ENCODE peak calls at places on chromosomes 3 and 15, in seven cellular contexts. H is HT1080, J is T-cell, R is T-helper 1 cell, S is H54, O is fibroblast of the conjunctiva, U is right cardiac atrium. P is an unnamed sample.

GRCh38 chr3:97949743-97950142 is 22.5 kb downstream of the RIOX2 start:
- DNase-seq in H (no peak), J (no peak), S (no peak), R (no peak), O (no peak), U (no peak), P (no peak)

GRCh38 chr3:27360113-27361078 is 8.8 kb downstream of the NEK10 start:
- DNase-seq in H (peak), O (no peak), R (no peak), S (peak), U (no peak), J (no peak), P (peak)

GRCh38 chr3:97297032-97297431 is 467.5 kb upstream of the ARL6 start:
- DNase-seq in U (no peak), J (no peak), H (no peak), S (no peak), O (no peak), R (no peak), P (no peak)

GRCh38 chr15:89556413-89557262 is 18.6 kb upstream of the TICRR start:
- DNase-seq in R (peak), S (no peak), J (no peak), H (peak), O (peak), U (no peak), P (peak)

GRCh38 chr3:4814302-4814903 is 164.8 kb upstream of the BHLHE40 start:
- DNase-seq in S (peak), J (no peak), O (no peak), H (peak), U (peak), R (no peak), P (no peak)

GRCh38 chr3:84960581-84960980 is 1.8 kb downstream of the CADM2 start:
- DNase-seq in O (no peak), H (no peak), S (no peak), J (no peak), R (no peak), U (no peak), P (no peak)

GRCh38 chr3:31247850-31248618 is 284.7 kb upstream of the STT3B start:
- DNase-seq in H (peak), J (no peak), R (no peak), S (no peak), O (no peak), U (no peak), P (no peak)

GRCh38 chr3:60841355-60841754 is 409.9 kb downstream of the FHIT start:
- DNase-seq in H (no peak), S (no peak), U (no peak), R (no peak), O (no peak), J (no peak), P (peak)

GRCh38 chr3:58071480-58071971 is 63.3 kb downstream of the FLNB start:
- DNase-seq in J (no peak), R (no peak), U (no peak), H (no peak), O (no peak), S (no peak), P (peak)

GRCh38 chr3:172159962-172160538 is 120.7 kb downstream of the FNDC3B start:
- DNase-seq in U (peak), O (no peak), H (no peak), S (no peak), J (no peak), R (no peak), P (peak)

GRCh38 chr3:139491027-139491700 is 14.8 kb upstream of the RBP2 start:
- DNase-seq in O (no peak), S (no peak), J (no peak), H (no peak), U (no peak), R (no peak), P (no peak)

GRCh38 chr15:98428253-98428989 is 219.9 kb upstream of the IGF1R start:
- DNase-seq in R (peak), S (peak), J (peak), O (peak), H (peak), U (peak), P (peak)

GRCh38 chr3:123419850-123420292 is 29.0 kb downstream of the ADCY5 start:
- DNase-seq in S (no peak), J (no peak), H (peak), R (no peak), O (no peak), U (peak), P (no peak)

GRCh38 chr3:58635371-58636285 is 30.9 kb downstream of the FAM3D start:
- DNase-seq in U (no peak), R (no peak), H (no peak), J (no peak), O (no peak), S (no peak), P (no peak)

GRCh38 chr15:66924889-66925288 is 140.5 kb upstream of the SMAD3 start:
- DNase-seq in U (no peak), H (no peak), S (no peak), J (no peak), R (no peak), O (no peak), P (no peak)

GRCh38 chr15:74889882-74890768 is at the start of gene MPI:
- DNase-seq in U (peak), H (peak), S (peak), R (peak), O (peak), J (peak), P (peak)

GRCh38 chr15:75197062-75197630 is 4.5 kb upstream of the C15orf39 start:
- DNase-seq in H (no peak), S (no peak), U (no peak), J (no peak), O (no peak), R (no peak), P (no peak)

GRCh38 chr3:10772230-10773161 is 43.5 kb upstream of the SLC6A11 start:
- DNase-seq in R (no peak), H (peak), J (no peak), O (no peak), S (no peak), U (no peak), P (no peak)

GRCh38 chr15:66364944-66365343 is 8.5 kb upstream of the TIPIN start:
- DNase-seq in H (no peak), S (no peak), U (no peak), J (no peak), O (no peak), R (no peak), P (no peak)

GRCh38 chr15:38300395-38300794 is 47.8 kb downstream of the SPRED1 start:
- DNase-seq in S (no peak), O (no peak), H (no peak), J (no peak), R (no peak), U (no peak), P (no peak)

GRCh38 chr15:32659340-32659831 is 17.9 kb downstream of the SCG5 start:
- DNase-seq in O (no peak), U (no peak), R (no peak), H (peak), S (peak), J (no peak), P (no peak)

GRCh38 chr3:183555541-183556081 is at the start of gene KLHL6:
- DNase-seq in O (no peak), U (peak), S (no peak), R (peak), J (peak), H (peak), P (no peak)

GRCh38 chr3:125057186-125057850 is 1.5 kb upstream of the HEG1 start:
- DNase-seq in U (no peak), J (no peak), H (peak), R (no peak), O (no peak), S (peak), P (peak)

GRCh38 chr3:188037116-188037718 is 116.7 kb upstream of the LPP start:
- DNase-seq in J (no peak), O (no peak), U (no peak), H (peak), S (no peak), R (no peak), P (peak)

GRCh38 chr15:71357357-71357756 is 242.1 kb downstream of the THSD4 start:
- DNase-seq in J (no peak), O (no peak), R (no peak), H (no peak), U (peak), S (no peak), P (no peak)

GRCh38 chr3:128598884-128599664 is 51.5 kb downstream of the RPN1 start:
- DNase-seq in O (no peak), J (no peak), U (no peak), S (no peak), R (no peak), H (peak), P (no peak)

GRCh38 chr3:132283440-132283839 is 33.8 kb upstream of the ACP3 start:
- DNase-seq in R (no peak), H (peak), S (no peak), U (no peak), J (no peak), O (no peak), P (peak)

GRCh38 chr3:99875925-99876781 is 58.5 kb downstream of the CMSS1 start:
- DNase-seq in U (peak), H (no peak), J (peak), R (peak), S (peak), O (peak), P (peak)

GRCh38 chr3:127718244-127718915 is 45.6 kb downstream of the ABTB1 start:
- DNase-seq in O (no peak), U (no peak), J (no peak), R (no peak), H (no peak), S (no peak), P (no peak)

P was measured in H4.